ENCODE peak calls at places on chromosomes 13 and 19, in six cellular contexts. M is T follicular helper cell, R is KG1, J is M059J, A is endodermal cell, Y is amygdala. E is an unnamed sample.

GRCh38 chr13:61944329-61944929 is 528.8 kb upstream of the PCDH20 start:
- DNase-seq in M (no peak), A (no peak), R (no peak), Y (no peak), J (no peak), E (no peak)

GRCh38 chr19:32471095-32471494 is 65.5 kb downstream of the DPY19L3 start:
- DNase-seq in Y (no peak), A (no peak), M (no peak), R (no peak), J (no peak), E (no peak)

GRCh38 chr19:1161716-1162115 is 12.4 kb downstream of the SBNO2 start:
- DNase-seq in A (no peak), J (no peak), Y (no peak), M (no peak), R (no peak), E (no peak)

GRCh38 chr19:50823389-50824042 is at the start of gene KLK1:
- DNase-seq in M (no peak), R (no peak), J (no peak), Y (no peak), A (no peak), E (no peak)

GRCh38 chr19:17294051-17294891 is 9.0 kb downstream of the ABHD8 start:
- DNase-seq in Y (no peak), M (peak; percentile 24), R (no peak), A (peak; percentile 96), J (no peak), E (peak; percentile 34)

GRCh38 chr19:14142262-14143190 is 6.1 kb upstream of the ASF1B start:
- DNase-seq in A (no peak), M (no peak), R (no peak), J (no peak), Y (no peak), E (no peak)

GRCh38 chr13:39538826-39539555 is 64.0 kb downstream of the LHFPL6 start:
- DNase-seq in Y (no peak), J (peak; percentile 71), A (no peak), M (no peak), R (no peak), E (no peak)

GRCh38 chr19:18588611-18589379 is at the start of gene REX1BD:
- DNase-seq in Y (peak; percentile 81), M (peak; percentile 84), R (peak; percentile 92), A (peak; percentile 95), J (peak; percentile 67), E (peak; percentile 87)

GRCh38 chr13:36088001-36088400 is 43.2 kb downstream of the DCLK1 start:
- DNase-seq in M (no peak), R (no peak), A (no peak), J (peak; percentile 9), Y (no peak), E (no peak)

GRCh38 chr19:50202399-50202798 is 1.0 kb upstream of the MYH14 start:
- DNase-seq in A (no peak), R (no peak), M (no peak), J (no peak), Y (no peak), E (no peak)

GRCh38 chr19:1163283-1163933 is 10.7 kb downstream of the SBNO2 start:
- DNase-seq in M (no peak), A (no peak), J (no peak), R (no peak), Y (no peak), E (no peak)

GRCh38 chr19:38277969-38278680 is 13.8 kb downstream of the SPINT2 start:
- DNase-seq in R (no peak), J (peak; percentile 70), Y (no peak), M (no peak), A (no peak), E (no peak)

GRCh38 chr13:39692650-39693438 is 37.4 kb downstream of the COG6 start:
- DNase-seq in J (no peak), R (no peak), M (no peak), A (no peak), Y (no peak), E (no peak)

GRCh38 chr19:33888665-33889064 is 92.0 kb downstream of the KCTD15 start:
- DNase-seq in J (no peak), R (no peak), A (no peak), Y (no peak), M (no peak), E (no peak)

GRCh38 chr13:28093871-28094270 is 6.5 kb downstream of the FLT3 start:
- DNase-seq in J (no peak), A (no peak), Y (no peak), R (no peak), M (no peak), E (no peak)

GRCh38 chr13:59363950-59364349 is 799.8 kb downstream of the DIAPH3 start:
- DNase-seq in R (no peak), M (no peak), J (no peak), A (no peak), Y (no peak), E (no peak)

GRCh38 chr19:43739836-43740235 is 14.9 kb downstream of the SMG9 start:
- DNase-seq in M (no peak), J (no peak), A (no peak), Y (no peak), R (no peak), E (no peak)

GRCh38 chr13:98797456-98797855 is 45.0 kb upstream of the SLC15A1 start:
- DNase-seq in A (no peak), J (no peak), Y (no peak), M (no peak), R (no peak), E (no peak)

GRCh38 chr19:46021531-46022041 is 1.3 kb downstream of the PGLYRP1 start:
- DNase-seq in M (no peak), R (no peak), Y (no peak), A (peak; percentile 58), J (no peak), E (no peak)

GRCh38 chr13:44312898-44313551 is 60.6 kb upstream of the SERP2 start:
- DNase-seq in R (no peak), Y (no peak), A (no peak), J (peak; percentile 95), M (no peak), E (no peak)

GRCh38 chr19:15538774-15539173 is 30.4 kb downstream of the CYP4F22 start:
- DNase-seq in A (no peak), R (no peak), J (no peak), Y (no peak), M (no peak), E (no peak)

GRCh38 chr19:49758292-49758691 is 4.8 kb downstream of the TSKS start:
- DNase-seq in J (peak; percentile 58), M (no peak), Y (no peak), A (peak; percentile 57), R (no peak), E (no peak)

GRCh38 chr13:111532111-111532510 is 211.7 kb downstream of the TEX29 start:
- DNase-seq in R (no peak), Y (no peak), J (no peak), A (no peak), M (no peak), E (no peak)

GRCh38 chr19:36106991-36107390 is 4.0 kb upstream of the OVOL3 start:
- DNase-seq in J (no peak), Y (no peak), M (no peak), R (no peak), A (no peak), E (no peak)

E was measured in naive thymus-derived CD8-positive, alpha-beta T cell.